ENCODE peak calls at places on chromosomes 12 and 14, in nine cellular contexts. C is fibroblast of lung, U is transverse colon, Q is psoas muscle, Y is HCT116, V is ascending aorta, E is IMR-90, Z is mammary epithelial cell, M is GM12878. I is an unnamed sample.
A peak's percentile ranks its signal among the peaks of the same experiment; 100 is the strongest.

GRCh38 chr12:116996648-116997047 is 85.9 kb downstream of the FBXW8 start:
- DNase-seq in C (no peak), U (no peak), Q (no peak), Y (no peak), V (no peak), E (peak; percentile 13), Z (no peak), M (no peak), I (no peak)

GRCh38 chr14:79278798-79279644 is 932.3 kb downstream of the DIO2 start:
- DNase-seq in C (peak; percentile 83), U (peak; percentile 82), Q (peak; percentile 82), Y (no peak), V (peak; percentile 89), E (peak; percentile 92), Z (peak; percentile 90), M (no peak), I (peak; percentile 91)

GRCh38 chr12:93802698-93803097 is 125.5 kb downstream of the CRADD start:
- DNase-seq in C (peak; percentile 77), U (no peak), Q (no peak), Y (no peak), V (no peak), E (peak; percentile 47), Z (no peak), M (no peak), I (no peak)

GRCh38 chr12:53842686-53843085 is 90.9 kb upstream of the CISTR start:
- DNase-seq in C (no peak), U (no peak), Q (no peak), Y (no peak), V (no peak), E (no peak), Z (peak; percentile 70), M (no peak), I (no peak)

GRCh38 chr12:116959845-116960514 is 49.2 kb downstream of the FBXW8 start:
- DNase-seq in C (no peak), U (no peak), Q (no peak), Y (no peak), V (no peak), E (no peak), Z (no peak), M (peak; percentile 40), I (no peak)

GRCh38 chr14:65639216-65639615 is 226.7 kb downstream of the FUT8 start:
- DNase-seq in C (no peak), U (no peak), Q (no peak), Y (no peak), V (no peak), E (peak; percentile 24), Z (peak; percentile 3), M (no peak), I (no peak)

GRCh38 chr12:100733817-100734593 is 60.6 kb upstream of the ANO4 start:
- DNase-seq in C (peak; percentile 65), U (no peak), Q (no peak), Y (peak; percentile 21), V (no peak), E (peak; percentile 60), Z (peak; percentile 24), M (no peak), I (no peak)

GRCh38 chr12:89872922-89873630 is 164.4 kb upstream of the ATP2B1 start:
- DNase-seq in C (no peak), U (no peak), Q (no peak), Y (no peak), V (no peak), E (no peak), Z (no peak), M (no peak), I (no peak)

GRCh38 chr12:1668833-1669543 is 21.9 kb upstream of the ADIPOR2 start:
- DNase-seq in C (peak; percentile 76), U (no peak), Q (peak; percentile 74), Y (no peak), V (no peak), E (no peak), Z (no peak), M (no peak), I (peak; percentile 72)

GRCh38 chr14:105076296-105076804 is 11.1 kb upstream of the GPR132 start:
- DNase-seq in C (no peak), U (no peak), Q (no peak), Y (no peak), V (no peak), E (no peak), Z (no peak), M (no peak), I (no peak)

GRCh38 chr12:108040968-108041367 is 88.1 kb upstream of the WSCD2 start:
- DNase-seq in C (no peak), U (no peak), Q (no peak), Y (no peak), V (no peak), E (no peak), Z (no peak), M (no peak), I (no peak)

GRCh38 chr14:90201344-90201743 is 55.0 kb upstream of the PSMC1 start:
- DNase-seq in C (no peak), U (no peak), Q (no peak), Y (no peak), V (no peak), E (no peak), Z (no peak), M (no peak), I (no peak)

GRCh38 chr12:88144546-88145468 is 2.7 kb downstream of the TMTC3 start:
- DNase-seq in C (no peak), U (no peak), Q (no peak), Y (no peak), V (no peak), E (no peak), Z (peak; percentile 49), M (no peak), I (no peak)

GRCh38 chr12:47838286-47838931 is 18.7 kb upstream of the HDAC7 start:
- DNase-seq in C (peak; percentile 53), U (no peak), Q (no peak), Y (peak; percentile 44), V (no peak), E (peak; percentile 41), Z (no peak), M (no peak), I (no peak)

GRCh38 chr12:62588916-62589315 is 122.3 kb downstream of the MON2 start:
- DNase-seq in C (peak; percentile 9), U (no peak), Q (no peak), Y (no peak), V (no peak), E (peak; percentile 45), Z (no peak), M (no peak), I (no peak)

GRCh38 chr14:22888662-22889061 is 5.6 kb downstream of the REM2 start:
- DNase-seq in C (no peak), U (no peak), Q (no peak), Y (no peak), V (no peak), E (no peak), Z (no peak), M (peak; percentile 62), I (no peak)

GRCh38 chr12:116559330-116560080 is at the start of gene MAP1LC3B2:
- DNase-seq in C (peak; percentile 84), U (peak; percentile 84), Q (peak; percentile 66), Y (peak; percentile 36), V (no peak), E (peak; percentile 39), Z (peak; percentile 99), M (peak; percentile 97), I (peak; percentile 88)

GRCh38 chr14:100440207-100440631 is 117.1 kb downstream of the SLC25A47 start:
- DNase-seq in C (peak; percentile 51), U (peak; percentile 82), Q (peak; percentile 86), Y (no peak), V (no peak), E (peak; percentile 58), Z (peak; percentile 79), M (no peak), I (peak; percentile 92)

GRCh38 chr14:43215524-43215923 is 1291.6 kb downstream of the FSCB start:
- DNase-seq in C (no peak), U (no peak), Q (no peak), Y (no peak), V (no peak), E (no peak), Z (no peak), M (no peak), I (no peak)

GRCh38 chr14:99231181-99231849 is 40.7 kb downstream of the BCL11B start:
- DNase-seq in C (no peak), U (no peak), Q (no peak), Y (no peak), V (no peak), E (no peak), Z (no peak), M (no peak), I (no peak)
- H3K4me3 ChIP-seq in C (no peak overlapping the region), U (no peak overlapping the region), Q (no peak overlapping the region), Y (no peak overlapping the region), V (no peak overlapping the region), E (no peak overlapping the region), Z (no peak overlapping the region), M (no peak overlapping the region), I (no peak overlapping the region)

GRCh38 chr14:27384124-27384523 is 786.3 kb upstream of the NOVA1 start:
- DNase-seq in C (no peak), U (no peak), Q (no peak), Y (no peak), V (no peak), E (no peak), Z (no peak), M (no peak), I (peak; percentile 8)
- H3K27ac ChIP-seq in C (no peak overlapping the region), U (no peak overlapping the region), Q (no peak overlapping the region), Y (no peak overlapping the region), V (no peak overlapping the region), E (no peak overlapping the region), Z (no peak overlapping the region), M (no peak overlapping the region), I (no peak overlapping the region)

GRCh38 chr12:71216725-71217579 is 59.2 kb upstream of the TSPAN8 start:
- DNase-seq in C (peak; percentile 26), U (peak; percentile 68), Q (no peak), Y (peak; percentile 55), V (peak; percentile 68), E (peak; percentile 0), Z (peak; percentile 42), M (no peak), I (peak; percentile 24)
- TF ChIP-seq CTCF in C (peak; percentile 34), U (peak; percentile 45), Q (peak; percentile 52), Y (peak; percentile 59), V (peak; percentile 32), E (no peak), Z (peak; percentile 61), M (peak; percentile 41), I (no peak)

GRCh38 chr14:77645520-77646230 is 29.2 kb upstream of the SPTLC2 start:
- DNase-seq in C (no peak), U (no peak), Q (no peak), Y (no peak), V (no peak), E (no peak), Z (no peak), M (no peak), I (no peak)

GRCh38 chr14:77642407-77642806 is 26.0 kb upstream of the SPTLC2 start:
- DNase-seq in C (no peak), U (no peak), Q (no peak), Y (no peak), V (no peak), E (no peak), Z (no peak), M (no peak), I (no peak)

GRCh38 chr14:77641534-77642341 is 25.3 kb upstream of the SPTLC2 start:
- DNase-seq in C (peak; percentile 71), U (peak; percentile 76), Q (peak; percentile 85), Y (no peak), V (peak; percentile 88), E (peak; percentile 47), Z (no peak), M (peak; percentile 16), I (peak; percentile 82)

GRCh38 chr14:77638738-77639137 is 22.3 kb upstream of the SPTLC2 start:
- DNase-seq in C (peak; percentile 46), U (no peak), Q (no peak), Y (no peak), V (no peak), E (peak; percentile 97), Z (peak; percentile 76), M (no peak), I (no peak)

GRCh38 chr14:77641207-77641533 is 24.7 kb upstream of the SPTLC2 start:
- DNase-seq in C (no peak), U (peak; percentile 27), Q (no peak), Y (no peak), V (no peak), E (no peak), Z (no peak), M (no peak), I (no peak)
- H3K4me3 ChIP-seq in C (no peak overlapping the region), U (no peak overlapping the region), Q (peak overlapping the region; percentile 64), Y (no peak overlapping the region), V (peak overlapping the region; percentile 48), E (no peak overlapping the region), Z (no peak overlapping the region), M (peak overlapping the region; percentile 62), I (peak overlapping the region; percentile 62)

I was measured in upper lobe of left lung.